ENCODE peak calls at places on chromosomes 3 and 15, in six cellular contexts. One of them, this sample, is unnamed.

GRCh38 chr3:162865466-162865865 is 1368.9 kb downstream of the OTOL1 start:
- DNase-seq in lower leg skin: no peak
- DNase-seq in transverse colon: no peak
- DNase-seq in WERI-Rb-1: no peak
- DNase-seq in natural killer cell: no peak
- DNase-seq in breast epithelium: no peak
- DNase-seq in this sample: no peak

GRCh38 chr15:85676332-85676731 is 118.4 kb downstream of the KLHL25 start:
- DNase-seq in breast epithelium: no peak
- DNase-seq in WERI-Rb-1: no peak
- DNase-seq in lower leg skin: no peak
- DNase-seq in natural killer cell: no peak
- DNase-seq in transverse colon: no peak
- DNase-seq in this sample: no peak

GRCh38 chr3:45054196-45054857 is 28.2 kb downstream of the CLEC3B start:
- DNase-seq in natural killer cell: no peak
- DNase-seq in lower leg skin: no peak
- DNase-seq in breast epithelium: no peak
- DNase-seq in transverse colon: no peak
- DNase-seq in WERI-Rb-1: no peak
- DNase-seq in this sample: no peak

GRCh38 chr3:133928903-133929607 is 33.4 kb upstream of the RAB6B start:
- DNase-seq in natural killer cell: no peak
- DNase-seq in WERI-Rb-1: no peak
- DNase-seq in transverse colon: no peak
- DNase-seq in lower leg skin: no peak
- DNase-seq in breast epithelium: no peak
- DNase-seq in this sample: no peak

GRCh38 chr3:147809206-147809605 is 400.0 kb downstream of the ZIC1 start:
- DNase-seq in breast epithelium: no peak
- DNase-seq in natural killer cell: no peak
- DNase-seq in lower leg skin: no peak
- DNase-seq in WERI-Rb-1: no peak
- DNase-seq in transverse colon: no peak
- DNase-seq in this sample: no peak

GRCh38 chr3:156626104-156626503 is 48.3 kb upstream of the TIPARP start:
- DNase-seq in lower leg skin: no peak
- DNase-seq in transverse colon: peak; percentile 33
- DNase-seq in breast epithelium: no peak
- DNase-seq in natural killer cell: no peak
- DNase-seq in WERI-Rb-1: no peak
- DNase-seq in this sample: no peak

GRCh38 chr3:134373942-134374790 is at the start of gene AMOTL2:
- DNase-seq in breast epithelium: peak; percentile 92
- DNase-seq in natural killer cell: no peak
- DNase-seq in lower leg skin: peak; percentile 97
- DNase-seq in transverse colon: peak; percentile 83
- DNase-seq in WERI-Rb-1: peak; percentile 91
- DNase-seq in this sample: peak; percentile 84

GRCh38 chr3:140753865-140754754 is 76.2 kb downstream of the TRIM42 start:
- DNase-seq in WERI-Rb-1: no peak
- DNase-seq in breast epithelium: no peak
- DNase-seq in transverse colon: no peak
- DNase-seq in natural killer cell: no peak
- DNase-seq in lower leg skin: peak; percentile 28
- DNase-seq in this sample: no peak

GRCh38 chr3:128343287-128344045 is 123.2 kb downstream of the DNAJB8 start:
- DNase-seq in breast epithelium: peak; percentile 35
- DNase-seq in natural killer cell: no peak
- DNase-seq in lower leg skin: no peak
- DNase-seq in transverse colon: no peak
- DNase-seq in WERI-Rb-1: peak; percentile 57
- DNase-seq in this sample: no peak

GRCh38 chr3:186200746-186201145 is 91.9 kb upstream of the ETV5 start:
- DNase-seq in WERI-Rb-1: no peak
- DNase-seq in lower leg skin: no peak
- DNase-seq in breast epithelium: peak; percentile 90
- DNase-seq in transverse colon: no peak
- DNase-seq in natural killer cell: no peak
- DNase-seq in this sample: no peak

GRCh38 chr3:149579838-149580542 is 77.8 kb downstream of the WWTR1 start:
- DNase-seq in breast epithelium: no peak
- DNase-seq in WERI-Rb-1: no peak
- DNase-seq in lower leg skin: no peak
- DNase-seq in transverse colon: no peak
- DNase-seq in natural killer cell: no peak
- DNase-seq in this sample: no peak

GRCh38 chr3:31170932-31171670 is 276.6 kb upstream of the GADL1 start:
- DNase-seq in WERI-Rb-1: no peak
- DNase-seq in natural killer cell: no peak
- DNase-seq in lower leg skin: no peak
- DNase-seq in breast epithelium: no peak
- DNase-seq in transverse colon: no peak
- DNase-seq in this sample: no peak

GRCh38 chr3:139430467-139430866 is 41.0 kb upstream of the COPB2 start:
- DNase-seq in transverse colon: no peak
- DNase-seq in breast epithelium: no peak
- DNase-seq in natural killer cell: no peak
- DNase-seq in WERI-Rb-1: no peak
- DNase-seq in lower leg skin: no peak
- DNase-seq in this sample: no peak

GRCh38 chr3:132606085-132606484 is 9.0 kb downstream of the ACKR4 start:
- DNase-seq in WERI-Rb-1: no peak
- DNase-seq in natural killer cell: no peak
- DNase-seq in lower leg skin: no peak
- DNase-seq in breast epithelium: no peak
- DNase-seq in transverse colon: no peak
- DNase-seq in this sample: no peak

GRCh38 chr3:102449341-102449740 is 14.5 kb downstream of the ZPLD1 start:
- DNase-seq in WERI-Rb-1: no peak
- DNase-seq in transverse colon: no peak
- DNase-seq in lower leg skin: no peak
- DNase-seq in natural killer cell: no peak
- DNase-seq in breast epithelium: no peak
- DNase-seq in this sample: no peak

GRCh38 chr3:29195055-29195454 is 85.8 kb upstream of the RBMS3 start:
- DNase-seq in WERI-Rb-1: no peak
- DNase-seq in transverse colon: no peak
- DNase-seq in breast epithelium: no peak
- DNase-seq in natural killer cell: no peak
- DNase-seq in lower leg skin: no peak
- DNase-seq in this sample: no peak

GRCh38 chr3:72767927-72768880 is 80.0 kb downstream of the SHQ1 start:
- DNase-seq in breast epithelium: no peak
- DNase-seq in transverse colon: no peak
- DNase-seq in natural killer cell: no peak
- DNase-seq in lower leg skin: no peak
- DNase-seq in WERI-Rb-1: no peak
- DNase-seq in this sample: no peak

GRCh38 chr3:22536582-22536981 is 666.5 kb upstream of the UBE2E2 start:
- DNase-seq in transverse colon: no peak
- DNase-seq in WERI-Rb-1: no peak
- DNase-seq in natural killer cell: no peak
- DNase-seq in breast epithelium: no peak
- DNase-seq in lower leg skin: no peak
- DNase-seq in this sample: peak; percentile 62

GRCh38 chr3:24119321-24119751 is 174.2 kb downstream of the NR1D2 start:
- DNase-seq in natural killer cell: no peak
- DNase-seq in WERI-Rb-1: no peak
- DNase-seq in lower leg skin: no peak
- DNase-seq in transverse colon: no peak
- DNase-seq in breast epithelium: no peak
- DNase-seq in this sample: no peak

GRCh38 chr3:119295816-119296484 is 1.8 kb downstream of the ARHGAP31 start:
- DNase-seq in WERI-Rb-1: no peak
- DNase-seq in transverse colon: no peak
- DNase-seq in breast epithelium: no peak
- DNase-seq in lower leg skin: no peak
- DNase-seq in natural killer cell: no peak
- DNase-seq in this sample: no peak

GRCh38 chr3:126342991-126343661 is 14.1 kb downstream of the KLF15 start:
- DNase-seq in WERI-Rb-1: peak; percentile 88
- DNase-seq in breast epithelium: no peak
- DNase-seq in transverse colon: peak; percentile 6
- DNase-seq in lower leg skin: peak; percentile 82
- DNase-seq in natural killer cell: peak; percentile 5
- DNase-seq in this sample: peak; percentile 33

GRCh38 chr3:131018970-131019369 is 7.7 kb downstream of the ASTE1 start:
- DNase-seq in lower leg skin: no peak
- DNase-seq in natural killer cell: no peak
- DNase-seq in WERI-Rb-1: no peak
- DNase-seq in transverse colon: no peak
- DNase-seq in breast epithelium: no peak
- DNase-seq in this sample: no peak

GRCh38 chr15:50117628-50118027 is 1.4 kb downstream of the ATP8B4 start:
- DNase-seq in natural killer cell: no peak
- DNase-seq in breast epithelium: no peak
- DNase-seq in WERI-Rb-1: no peak
- DNase-seq in transverse colon: no peak
- DNase-seq in lower leg skin: no peak
- DNase-seq in this sample: no peak

GRCh38 chr15:50113187-50113505 is 5.9 kb downstream of the ATP8B4 start:
- DNase-seq in natural killer cell: no peak
- DNase-seq in breast epithelium: no peak
- DNase-seq in transverse colon: no peak
- DNase-seq in WERI-Rb-1: no peak
- DNase-seq in lower leg skin: no peak
- DNase-seq in this sample: no peak

GRCh38 chr15:50114381-50114780 is 4.7 kb downstream of the ATP8B4 start:
- DNase-seq in transverse colon: no peak
- DNase-seq in natural killer cell: no peak
- DNase-seq in WERI-Rb-1: no peak
- DNase-seq in lower leg skin: no peak
- DNase-seq in breast epithelium: no peak
- DNase-seq in this sample: no peak

GRCh38 chr15:50119063-50119700 is at the start of gene ATP8B4:
- DNase-seq in WERI-Rb-1: no peak
- DNase-seq in natural killer cell: no peak
- DNase-seq in transverse colon: no peak
- DNase-seq in lower leg skin: no peak
- DNase-seq in breast epithelium: no peak
- DNase-seq in this sample: no peak

GRCh38 chr15:50116477-50116876 is 2.6 kb downstream of the ATP8B4 start:
- DNase-seq in WERI-Rb-1: peak; percentile 34
- DNase-seq in breast epithelium: no peak
- DNase-seq in transverse colon: no peak
- DNase-seq in natural killer cell: no peak
- DNase-seq in lower leg skin: no peak
- DNase-seq in this sample: no peak
- TF ChIP-seq CTCF in WERI-Rb-1: peak; percentile 69
- TF ChIP-seq CTCF in breast epithelium: no peak
- TF ChIP-seq CTCF in transverse colon: no peak
- TF ChIP-seq CTCF in natural killer cell: no peak
- TF ChIP-seq CTCF in lower leg skin: no peak
- TF ChIP-seq CTCF in this sample: peak; percentile 11

GRCh38 chr15:68372291-68372811 is 59.6 kb downstream of the ITGA11 start:
- DNase-seq in breast epithelium: no peak
- DNase-seq in transverse colon: no peak
- DNase-seq in WERI-Rb-1: peak; percentile 27
- DNase-seq in natural killer cell: no peak
- DNase-seq in lower leg skin: peak; percentile 67
- DNase-seq in this sample: no peak
- TF ChIP-seq CTCF in breast epithelium: peak; percentile 32
- TF ChIP-seq CTCF in transverse colon: peak; percentile 10
- TF ChIP-seq CTCF in WERI-Rb-1: peak; percentile 63
- TF ChIP-seq CTCF in natural killer cell: no peak
- TF ChIP-seq CTCF in lower leg skin: no peak
- TF ChIP-seq CTCF in this sample: no peak

GRCh38 chr3:161413127-161413854 is 42.0 kb upstream of the SPTSSB start:
- DNase-seq in lower leg skin: peak; percentile 87
- DNase-seq in breast epithelium: peak; percentile 76
- DNase-seq in natural killer cell: no peak
- DNase-seq in transverse colon: no peak
- DNase-seq in WERI-Rb-1: no peak
- DNase-seq in this sample: no peak
- TF ChIP-seq CTCF in lower leg skin: no peak
- TF ChIP-seq CTCF in breast epithelium: no peak
- TF ChIP-seq CTCF in natural killer cell: no peak
- TF ChIP-seq CTCF in transverse colon: no peak
- TF ChIP-seq CTCF in WERI-Rb-1: no peak
- TF ChIP-seq CTCF in this sample: no peak

GRCh38 chr15:95663156-95663831 is 667.2 kb upstream of the NR2F2 start:
- DNase-seq in lower leg skin: no peak
- DNase-seq in transverse colon: no peak
- DNase-seq in natural killer cell: no peak
- DNase-seq in breast epithelium: no peak
- DNase-seq in WERI-Rb-1: no peak
- DNase-seq in this sample: no peak

GRCh38 chr15:95668201-95668600 is 662.3 kb upstream of the NR2F2 start:
- DNase-seq in breast epithelium: no peak
- DNase-seq in natural killer cell: no peak
- DNase-seq in lower leg skin: no peak
- DNase-seq in WERI-Rb-1: no peak
- DNase-seq in transverse colon: no peak
- DNase-seq in this sample: no peak

GRCh38 chr15:95664435-95664834 is 666.1 kb upstream of the NR2F2 start:
- DNase-seq in WERI-Rb-1: no peak
- DNase-seq in lower leg skin: no peak
- DNase-seq in breast epithelium: no peak
- DNase-seq in natural killer cell: no peak
- DNase-seq in transverse colon: no peak
- DNase-seq in this sample: no peak

GRCh38 chr15:95659646-95660045 is 670.9 kb upstream of the NR2F2 start:
- DNase-seq in natural killer cell: no peak
- DNase-seq in breast epithelium: no peak
- DNase-seq in lower leg skin: no peak
- DNase-seq in WERI-Rb-1: no peak
- DNase-seq in transverse colon: no peak
- DNase-seq in this sample: no peak

GRCh38 chr15:95662638-95663037 is 667.9 kb upstream of the NR2F2 start:
- DNase-seq in breast epithelium: no peak
- DNase-seq in lower leg skin: no peak
- DNase-seq in WERI-Rb-1: no peak
- DNase-seq in transverse colon: no peak
- DNase-seq in natural killer cell: no peak
- DNase-seq in this sample: no peak
- TF ChIP-seq CTCF in breast epithelium: no peak
- TF ChIP-seq CTCF in lower leg skin: no peak
- TF ChIP-seq CTCF in WERI-Rb-1: no peak
- TF ChIP-seq CTCF in transverse colon: no peak
- TF ChIP-seq CTCF in natural killer cell: no peak
- TF ChIP-seq CTCF in this sample: no peak

GRCh38 chr15:29263289-29263688 is 6.3 kb downstream of the NSMCE3 start:
- DNase-seq in transverse colon: no peak
- DNase-seq in breast epithelium: no peak
- DNase-seq in WERI-Rb-1: no peak
- DNase-seq in natural killer cell: no peak
- DNase-seq in lower leg skin: no peak
- DNase-seq in this sample: no peak

GRCh38 chr15:29262738-29263137 is 6.9 kb downstream of the NSMCE3 start:
- DNase-seq in WERI-Rb-1: no peak
- DNase-seq in transverse colon: no peak
- DNase-seq in lower leg skin: no peak
- DNase-seq in natural killer cell: no peak
- DNase-seq in breast epithelium: no peak
- DNase-seq in this sample: no peak

GRCh38 chr15:29260896-29261295 is 8.7 kb downstream of the NSMCE3 start:
- DNase-seq in lower leg skin: no peak
- DNase-seq in breast epithelium: no peak
- DNase-seq in natural killer cell: no peak
- DNase-seq in WERI-Rb-1: no peak
- DNase-seq in transverse colon: no peak
- DNase-seq in this sample: no peak

GRCh38 chr15:29259233-29259632 is 10.4 kb downstream of the NSMCE3 start:
- DNase-seq in natural killer cell: no peak
- DNase-seq in transverse colon: no peak
- DNase-seq in breast epithelium: no peak
- DNase-seq in WERI-Rb-1: no peak
- DNase-seq in lower leg skin: no peak
- DNase-seq in this sample: no peak
- TF ChIP-seq CTCF in natural killer cell: no peak
- TF ChIP-seq CTCF in transverse colon: no peak
- TF ChIP-seq CTCF in breast epithelium: no peak
- TF ChIP-seq CTCF in WERI-Rb-1: no peak
- TF ChIP-seq CTCF in lower leg skin: no peak
- TF ChIP-seq CTCF in this sample: no peak

This sample was measured in glutamatergic neuron.